ENCODE peak calls at places on chromosome 12, in seven cellular contexts. C, L, I, G, V, Q and R are unnamed samples.
A peak's percentile ranks its signal among the peaks of the same experiment; 100 is the strongest.

GRCh38 chr12:51922146-51922545 is 14.8 kb downstream of the ACVRL1 start:
- DNase-seq in Q (no peak), C (no peak), L (no peak), I (no peak), G (no peak), V (no peak), R (no peak)

GRCh38 chr12:14317362-14318146 is 47.9 kb upstream of the ATF7IP start:
- DNase-seq in C (no peak), G (no peak), V (no peak), L (no peak), I (no peak), Q (no peak), R (peak; percentile 35)

GRCh38 chr12:104524026-104524425 is 67.3 kb downstream of the CHST11 start:
- DNase-seq in L (no peak), V (no peak), I (no peak), G (no peak), Q (no peak), C (no peak), R (no peak)

GRCh38 chr12:75585309-75585708 is 73.9 kb upstream of the KRR1 start:
- DNase-seq in Q (no peak), C (peak; percentile 70), V (no peak), I (peak; percentile 92), L (no peak), G (no peak), R (peak; percentile 32)

GRCh38 chr12:27899151-27899661 is 73.3 kb downstream of the PTHLH start:
- DNase-seq in C (peak; percentile 98), V (no peak), I (peak; percentile 100), G (peak; percentile 47), Q (no peak), L (no peak), R (peak; percentile 89)

GRCh38 chr12:98745578-98746391 is 100.7 kb downstream of the APAF1 start:
- DNase-seq in Q (no peak), I (peak; percentile 11), C (peak; percentile 10), V (peak; percentile 46), G (no peak), L (no peak), R (peak; percentile 76)

GRCh38 chr12:124562018-124562795 is 5.2 kb downstream of the NCOR2 start:
- DNase-seq in V (no peak), G (no peak), L (no peak), Q (no peak), C (no peak), I (no peak), R (no peak)

GRCh38 chr12:117393656-117394055 is 32.2 kb upstream of the NOS1 start:
- DNase-seq in C (no peak), G (no peak), I (no peak), V (no peak), Q (no peak), L (no peak), R (peak; percentile 86)

GRCh38 chr12:108129017-108129812 is at the start of gene WSCD2:
- DNase-seq in C (peak; percentile 0), V (peak; percentile 92), Q (peak; percentile 85), I (no peak), L (peak; percentile 87), G (peak; percentile 98), R (no peak)

GRCh38 chr12:67388331-67389163 is 119.4 kb downstream of the CAND1 start:
- DNase-seq in Q (peak; percentile 46), C (no peak), L (no peak), V (peak; percentile 44), I (no peak), G (peak; percentile 72), R (peak; percentile 9)

DNA sequence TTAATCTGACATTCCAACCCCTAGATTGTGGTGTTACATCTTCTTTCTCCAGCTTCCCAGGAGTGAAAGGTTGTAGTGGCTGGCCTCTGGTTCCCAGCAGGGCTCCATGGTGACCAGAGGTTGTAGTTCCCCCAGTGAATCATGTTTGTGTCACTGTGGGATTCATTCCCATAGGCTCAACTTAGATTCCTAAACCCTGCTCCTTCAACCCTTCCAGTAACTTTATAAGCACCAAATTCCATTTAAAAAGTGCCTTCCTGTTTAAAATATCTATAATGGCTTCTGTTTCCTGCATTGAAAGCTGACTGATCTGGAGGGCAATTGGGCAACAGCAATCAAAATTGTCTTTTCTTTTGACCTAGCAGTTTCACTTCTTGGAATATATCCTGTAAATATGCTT is 40.5 kb upstream of the TBC1D15 start:
- DNase-seq in G (peak; percentile 66), Q (no peak), L (no peak), V (no peak), C (peak; percentile 54), I (peak; percentile 59), R (no peak)
- H2BK5ac ChIP-seq in G (no peak overlapping the region), Q (no peak overlapping the region), L (no peak overlapping the region), V (peak overlapping the region; percentile 29), C (no peak overlapping the region), I (no peak overlapping the region), R (peak overlapping the region; percentile 13)

GRCh38 chr12:7788316-7788689 is 899 bp upstream of the NANOG start:
- DNase-seq in Q (no peak), I (no peak), V (no peak), L (no peak), C (no peak), G (peak; percentile 63), R (no peak)

GRCh38 chr12:7782055-7782454 is 7.1 kb upstream of the NANOG start:
- DNase-seq in Q (no peak), I (no peak), G (no peak), V (no peak), L (no peak), C (no peak), R (no peak)

GRCh38 chr12:7787574-7788315 is 1.5 kb upstream of the NANOG start:
- DNase-seq in V (peak; percentile 90), C (no peak), L (no peak), Q (peak; percentile 68), I (no peak), G (peak; percentile 72), R (no peak)
- H3K9ac ChIP-seq in V (peak overlapping the region; percentile 60), C (no peak overlapping the region), L (no peak overlapping the region), Q (no peak overlapping the region), I (no peak overlapping the region), G (peak overlapping the region; percentile 60), R (no peak overlapping the region)

GRCh38 chr12:132936163-132936562 is 19.9 kb downstream of the ZNF605 start:
- DNase-seq in L (no peak), Q (no peak), I (no peak), C (no peak), G (no peak), V (no peak), R (no peak)
- H2BK5ac ChIP-seq in L (no peak overlapping the region), Q (no peak overlapping the region), I (no peak overlapping the region), C (no peak overlapping the region), G (no peak overlapping the region), V (no peak overlapping the region), R (no peak overlapping the region)

DNA sequence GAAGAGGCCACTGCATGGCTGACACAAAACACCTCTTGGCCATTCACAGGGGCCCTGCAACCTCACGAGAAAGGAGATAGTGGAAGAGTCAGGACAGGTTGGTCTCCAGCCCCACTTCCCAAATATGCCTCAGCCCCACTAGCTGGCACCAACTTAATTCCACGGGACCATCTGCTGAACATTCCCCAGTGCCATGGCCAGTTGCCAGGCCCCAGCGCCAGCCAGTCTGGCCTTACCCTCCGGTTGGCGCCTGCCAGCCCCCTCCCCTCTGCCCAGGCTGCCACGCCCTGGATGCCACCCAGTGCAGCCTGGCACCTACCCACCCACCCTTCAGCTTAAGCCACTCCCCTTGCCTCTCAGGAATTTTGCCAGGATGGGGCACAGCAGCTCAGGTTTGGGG is 21.2 kb upstream of the HSPB8 start:
- DNase-seq in C (no peak), G (no peak), I (no peak), V (no peak), L (no peak), Q (no peak), R (no peak)
- H3K9ac ChIP-seq in C (no peak overlapping the region), G (no peak overlapping the region), I (no peak overlapping the region), V (no peak overlapping the region), L (no peak overlapping the region), Q (no peak overlapping the region), R (no peak overlapping the region)

GRCh38 chr12:40292788-40293429 is 68.1 kb downstream of the LRRK2 start:
- DNase-seq in C (no peak), G (no peak), I (no peak), V (no peak), Q (no peak), L (no peak), R (no peak)
- H2BK5ac ChIP-seq in C (no peak overlapping the region), G (no peak overlapping the region), I (no peak overlapping the region), V (no peak overlapping the region), Q (no peak overlapping the region), L (no peak overlapping the region), R (no peak overlapping the region)

GRCh38 chr12:3049176-3049575 is 28.0 kb upstream of the TSPAN9 start:
- DNase-seq in L (no peak), C (no peak), V (no peak), Q (no peak), I (no peak), G (no peak), R (no peak)

GRCh38 chr12:3047961-3048360 is 29.2 kb upstream of the TSPAN9 start:
- DNase-seq in L (no peak), G (no peak), C (no peak), V (peak; percentile 44), Q (no peak), I (no peak), R (no peak)

GRCh38 chr12:3049596-3050314 is 27.4 kb upstream of the TSPAN9 start:
- DNase-seq in L (no peak), Q (no peak), G (no peak), I (no peak), C (no peak), V (no peak), R (no peak)

GRCh38 chr12:3046441-3047200 is 30.6 kb upstream of the TSPAN9 start:
- DNase-seq in L (no peak), V (no peak), Q (peak; percentile 41), C (no peak), G (no peak), I (no peak), R (peak; percentile 56)

DNA sequence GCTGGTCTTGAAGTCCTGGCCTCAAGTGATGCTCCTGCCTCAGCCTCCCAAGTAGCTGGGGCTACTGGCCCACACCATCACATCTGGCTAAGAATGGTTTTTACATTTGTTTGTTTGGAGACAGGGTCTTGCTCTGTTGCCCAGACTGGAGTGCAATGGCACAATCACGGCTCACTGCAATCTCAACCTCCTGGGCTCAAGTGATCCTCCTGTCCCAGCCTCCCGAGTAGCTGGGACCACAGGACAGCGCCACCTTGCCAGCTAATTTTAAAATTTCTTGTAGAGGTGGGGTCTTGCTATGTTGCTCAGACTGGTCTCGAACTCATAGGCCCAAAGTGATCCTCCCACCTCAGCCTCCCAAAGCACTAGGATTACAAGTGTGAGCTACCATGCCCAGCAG is 28.6 kb upstream of the TSPAN9 start:
- DNase-seq in I (no peak), C (no peak), L (no peak), Q (no peak), V (no peak), G (no peak), R (no peak)
- H3K9ac ChIP-seq in I (no peak overlapping the region), C (no peak overlapping the region), L (no peak overlapping the region), Q (no peak overlapping the region), V (no peak overlapping the region), G (no peak overlapping the region), R (no peak overlapping the region)

DNA sequence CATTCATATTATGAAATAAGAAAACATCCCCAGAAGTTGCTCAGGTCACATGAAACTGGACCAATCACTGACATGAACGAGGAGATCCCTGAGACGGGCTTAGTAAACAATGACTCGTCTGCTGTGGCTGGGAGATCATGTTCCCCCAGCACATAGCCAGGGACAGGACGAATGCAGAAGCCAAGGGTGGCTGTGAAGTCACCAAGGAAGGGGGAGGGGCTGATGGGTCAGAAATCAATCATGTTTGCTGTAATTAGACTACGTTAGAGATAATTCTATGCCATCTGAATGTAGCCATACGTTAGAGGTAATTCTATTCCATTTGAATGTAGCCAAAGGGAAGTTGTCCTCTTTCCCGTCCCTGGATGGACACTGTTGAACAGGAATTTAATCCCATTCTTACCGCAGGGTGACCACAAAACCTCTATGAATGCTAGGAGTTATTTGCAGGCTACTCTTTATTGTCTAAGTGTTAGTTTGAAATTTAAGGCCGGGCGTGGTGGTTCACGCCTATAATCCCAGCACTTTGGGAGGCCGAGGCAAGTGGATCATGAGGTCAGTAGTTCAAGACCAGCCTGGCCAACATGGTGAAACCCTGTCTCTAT is 332.9 kb downstream of the TMEM132D start:
- DNase-seq in Q (no peak), G (peak; percentile 55), V (no peak), I (no peak), C (no peak), L (no peak), R (no peak)
- H2BK5ac ChIP-seq in Q (no peak overlapping the region), G (no peak overlapping the region), V (no peak overlapping the region), I (no peak overlapping the region), C (no peak overlapping the region), L (no peak overlapping the region), R (no peak overlapping the region)